ENCODE peak calls at places on chromosomes 11 and 22, in ten cellular contexts. One of them, this sample, is unnamed.

GRCh38 chr11:121458551-121458950 is 5.8 kb upstream of the SORL1-AS1 start:
- DNase-seq in HL-60: no peak
- DNase-seq in stimulated activated naive CD4-positive, alpha-beta T cell treated with Interleukin-2 at 50 U/mL for 16 hours: no peak
- DNase-seq in AG10803: no peak
- DNase-seq in H4: no peak
- DNase-seq in NCI-H345: no peak
- DNase-seq in aorta: no peak
- DNase-seq in C1 segment of cervical spinal cord: no peak
- DNase-seq in choroid plexus epithelial cell: no peak
- DNase-seq in AG09319: no peak
- DNase-seq in this sample: no peak

GRCh38 chr11:15161746-15162145 is 47.0 kb downstream of the INSC start:
- DNase-seq in AG10803: no peak
- DNase-seq in AG09319: no peak
- DNase-seq in NCI-H345: no peak
- DNase-seq in HL-60: no peak
- DNase-seq in choroid plexus epithelial cell: no peak
- DNase-seq in H4: peak
- DNase-seq in C1 segment of cervical spinal cord: no peak
- DNase-seq in aorta: no peak
- DNase-seq in stimulated activated naive CD4-positive, alpha-beta T cell treated with Interleukin-2 at 50 U/mL for 16 hours: no peak
- DNase-seq in this sample: no peak

GRCh38 chr11:93528757-93529639 is 14.2 kb downstream of the SMCO4 start:
- DNase-seq in AG09319: no peak
- DNase-seq in NCI-H345: peak
- DNase-seq in C1 segment of cervical spinal cord: no peak
- DNase-seq in choroid plexus epithelial cell: peak
- DNase-seq in stimulated activated naive CD4-positive, alpha-beta T cell treated with Interleukin-2 at 50 U/mL for 16 hours: no peak
- DNase-seq in H4: no peak
- DNase-seq in AG10803: no peak
- DNase-seq in HL-60: no peak
- DNase-seq in aorta: no peak
- DNase-seq in this sample: no peak

GRCh38 chr11:64251986-64252837 is 882 bp downstream of the PLCB3 start:
- DNase-seq in HL-60: no peak
- DNase-seq in C1 segment of cervical spinal cord: no peak
- DNase-seq in AG09319: no peak
- DNase-seq in stimulated activated naive CD4-positive, alpha-beta T cell treated with Interleukin-2 at 50 U/mL for 16 hours: no peak
- DNase-seq in aorta: peak
- DNase-seq in choroid plexus epithelial cell: no peak
- DNase-seq in NCI-H345: peak
- DNase-seq in H4: no peak
- DNase-seq in AG10803: peak
- DNase-seq in this sample: peak

GRCh38 chr11:69134957-69135356 is 20.8 kb upstream of the SMIM38 start:
- DNase-seq in AG09319: no peak
- DNase-seq in stimulated activated naive CD4-positive, alpha-beta T cell treated with Interleukin-2 at 50 U/mL for 16 hours: no peak
- DNase-seq in aorta: no peak
- DNase-seq in choroid plexus epithelial cell: no peak
- DNase-seq in AG10803: no peak
- DNase-seq in HL-60: no peak
- DNase-seq in NCI-H345: no peak
- DNase-seq in H4: no peak
- DNase-seq in C1 segment of cervical spinal cord: no peak
- DNase-seq in this sample: no peak

GRCh38 chr11:855343-855674 is 12.7 kb downstream of the TSPAN4 start:
- DNase-seq in choroid plexus epithelial cell: no peak
- DNase-seq in NCI-H345: no peak
- DNase-seq in HL-60: no peak
- DNase-seq in stimulated activated naive CD4-positive, alpha-beta T cell treated with Interleukin-2 at 50 U/mL for 16 hours: no peak
- DNase-seq in AG10803: no peak
- DNase-seq in AG09319: no peak
- DNase-seq in C1 segment of cervical spinal cord: no peak
- DNase-seq in H4: no peak
- DNase-seq in aorta: no peak
- DNase-seq in this sample: no peak

GRCh38 chr11:64339754-64340408 is at the start of gene CCDC88B:
- DNase-seq in H4: no peak
- DNase-seq in AG10803: no peak
- DNase-seq in AG09319: no peak
- DNase-seq in NCI-H345: no peak
- DNase-seq in choroid plexus epithelial cell: no peak
- DNase-seq in C1 segment of cervical spinal cord: peak
- DNase-seq in aorta: no peak
- DNase-seq in stimulated activated naive CD4-positive, alpha-beta T cell treated with Interleukin-2 at 50 U/mL for 16 hours: peak
- DNase-seq in HL-60: peak
- DNase-seq in this sample: no peak

GRCh38 chr22:28051787-28052356 is 132.8 kb upstream of the PITPNB start:
- DNase-seq in NCI-H345: peak
- DNase-seq in H4: peak
- DNase-seq in stimulated activated naive CD4-positive, alpha-beta T cell treated with Interleukin-2 at 50 U/mL for 16 hours: no peak
- DNase-seq in aorta: peak
- DNase-seq in C1 segment of cervical spinal cord: no peak
- DNase-seq in AG09319: peak
- DNase-seq in choroid plexus epithelial cell: peak
- DNase-seq in HL-60: peak
- DNase-seq in AG10803: peak
- DNase-seq in this sample: no peak

GRCh38 chr22:36409911-36410756 is 22.4 kb upstream of the MYH9 start:
- DNase-seq in aorta: peak
- DNase-seq in NCI-H345: peak
- DNase-seq in choroid plexus epithelial cell: peak
- DNase-seq in H4: no peak
- DNase-seq in HL-60: no peak
- DNase-seq in AG09319: no peak
- DNase-seq in AG10803: no peak
- DNase-seq in stimulated activated naive CD4-positive, alpha-beta T cell treated with Interleukin-2 at 50 U/mL for 16 hours: peak
- DNase-seq in C1 segment of cervical spinal cord: no peak
- DNase-seq in this sample: no peak

GRCh38 chr11:3104961-3105790 is 48.0 kb upstream of the CARS1 start:
- DNase-seq in stimulated activated naive CD4-positive, alpha-beta T cell treated with Interleukin-2 at 50 U/mL for 16 hours: no peak
- DNase-seq in NCI-H345: no peak
- DNase-seq in aorta: peak
- DNase-seq in AG10803: no peak
- DNase-seq in choroid plexus epithelial cell: no peak
- DNase-seq in H4: no peak
- DNase-seq in AG09319: no peak
- DNase-seq in HL-60: no peak
- DNase-seq in C1 segment of cervical spinal cord: no peak
- DNase-seq in this sample: no peak

GRCh38 chr11:14673824-14674432 is 30.3 kb downstream of the PDE3B start:
- DNase-seq in aorta: no peak
- DNase-seq in NCI-H345: no peak
- DNase-seq in HL-60: peak
- DNase-seq in choroid plexus epithelial cell: peak
- DNase-seq in C1 segment of cervical spinal cord: no peak
- DNase-seq in H4: no peak
- DNase-seq in AG09319: no peak
- DNase-seq in stimulated activated naive CD4-positive, alpha-beta T cell treated with Interleukin-2 at 50 U/mL for 16 hours: no peak
- DNase-seq in AG10803: peak
- DNase-seq in this sample: no peak

GRCh38 chr11:16749666-16750065 is 11.2 kb downstream of the C11orf58 start:
- DNase-seq in NCI-H345: no peak
- DNase-seq in stimulated activated naive CD4-positive, alpha-beta T cell treated with Interleukin-2 at 50 U/mL for 16 hours: no peak
- DNase-seq in C1 segment of cervical spinal cord: no peak
- DNase-seq in aorta: no peak
- DNase-seq in H4: no peak
- DNase-seq in AG09319: no peak
- DNase-seq in HL-60: no peak
- DNase-seq in choroid plexus epithelial cell: no peak
- DNase-seq in AG10803: no peak
- DNase-seq in this sample: no peak

GRCh38 chr11:104645276-104646018 is 252.8 kb downstream of the CASP12 start:
- DNase-seq in choroid plexus epithelial cell: no peak
- DNase-seq in H4: no peak
- DNase-seq in AG09319: no peak
- DNase-seq in AG10803: no peak
- DNase-seq in NCI-H345: no peak
- DNase-seq in stimulated activated naive CD4-positive, alpha-beta T cell treated with Interleukin-2 at 50 U/mL for 16 hours: no peak
- DNase-seq in HL-60: no peak
- DNase-seq in aorta: no peak
- DNase-seq in C1 segment of cervical spinal cord: no peak
- DNase-seq in this sample: no peak

GRCh38 chr11:33857924-33858323 is 34.0 kb downstream of the LMO2 start:
- DNase-seq in NCI-H345: peak
- DNase-seq in choroid plexus epithelial cell: peak
- DNase-seq in HL-60: peak
- DNase-seq in aorta: peak
- DNase-seq in AG09319: peak
- DNase-seq in stimulated activated naive CD4-positive, alpha-beta T cell treated with Interleukin-2 at 50 U/mL for 16 hours: peak
- DNase-seq in C1 segment of cervical spinal cord: peak
- DNase-seq in AG10803: peak
- DNase-seq in H4: peak
- DNase-seq in this sample: peak

GRCh38 chr22:23500508-23501208 is 79.4 kb downstream of the IGLL1 start:
- DNase-seq in stimulated activated naive CD4-positive, alpha-beta T cell treated with Interleukin-2 at 50 U/mL for 16 hours: no peak
- DNase-seq in aorta: peak
- DNase-seq in AG10803: no peak
- DNase-seq in C1 segment of cervical spinal cord: no peak
- DNase-seq in HL-60: no peak
- DNase-seq in NCI-H345: peak
- DNase-seq in H4: no peak
- DNase-seq in choroid plexus epithelial cell: no peak
- DNase-seq in AG09319: no peak
- DNase-seq in this sample: no peak

GRCh38 chr11:114219559-114220349 is 76.4 kb upstream of the NNMT start:
- DNase-seq in HL-60: no peak
- DNase-seq in AG10803: no peak
- DNase-seq in aorta: no peak
- DNase-seq in AG09319: no peak
- DNase-seq in stimulated activated naive CD4-positive, alpha-beta T cell treated with Interleukin-2 at 50 U/mL for 16 hours: no peak
- DNase-seq in C1 segment of cervical spinal cord: no peak
- DNase-seq in H4: no peak
- DNase-seq in NCI-H345: no peak
- DNase-seq in choroid plexus epithelial cell: peak
- DNase-seq in this sample: no peak

GRCh38 chr11:40315122-40315521 is 1144.3 kb downstream of the LRRC4C start:
- DNase-seq in AG10803: no peak
- DNase-seq in choroid plexus epithelial cell: no peak
- DNase-seq in stimulated activated naive CD4-positive, alpha-beta T cell treated with Interleukin-2 at 50 U/mL for 16 hours: no peak
- DNase-seq in H4: no peak
- DNase-seq in C1 segment of cervical spinal cord: no peak
- DNase-seq in NCI-H345: no peak
- DNase-seq in aorta: no peak
- DNase-seq in HL-60: no peak
- DNase-seq in AG09319: no peak
- DNase-seq in this sample: no peak

This sample was measured in HuH-7.5.